ENCODE peak calls at places on chromosomes 13 and 19, in ten cellular contexts. X is stomach; U is breast epithelium; G is ovary; K is CD4-positive, alpha-beta memory T cell; Y is BJ; O is adipocyte; C is CD8-positive, alpha-beta T cell; S is tibial nerve; I is mammary epithelial cell. J is an unnamed sample. For H3K27me3 and H3K36me3, the result is how much of the 10 kb centered on the place peaks cover.

GRCh38 chr13:97359181-97360057 is 74.5 kb upstream of the RAP2A start:
- DNase-seq in X (peak), U (no peak), G (no peak), K (peak), Y (peak), O (peak), C (peak), S (peak), I (peak), J (peak)

GRCh38 chr13:97280478-97280877 is 58.3 kb downstream of the MBNL2 start:
- DNase-seq in X (no peak), U (no peak), G (no peak), K (no peak), Y (no peak), O (peak), C (no peak), S (no peak), I (no peak), J (no peak)

GRCh38 chr19:19463348-19464117 is 51.8 kb downstream of the TSSK6 start:
- DNase-seq in X (no peak), U (no peak), G (peak), K (no peak), Y (no peak), O (peak), C (no peak), S (no peak), I (no peak), J (no peak)

GRCh38 chr13:75481176-75482069 is 546 bp downstream of the TBC1D4 start:
- DNase-seq in X (peak), U (no peak), G (peak), K (no peak), Y (no peak), O (peak), C (no peak), S (peak), I (peak), J (peak)

GRCh38 chr13:32726374-32727037 is 140.3 kb downstream of the PDS5B start:
- DNase-seq in X (no peak), U (no peak), G (no peak), K (no peak), Y (no peak), O (no peak), C (no peak), S (no peak), I (no peak), J (no peak)

GRCh38 chr13:101049166-101049850 is 367.0 kb downstream of the NALCN start:
- DNase-seq in X (no peak), U (no peak), G (no peak), K (no peak), Y (no peak), O (no peak), C (no peak), S (no peak), I (peak), J (no peak)

GRCh38 chr13:87005511-87005910 is 665.7 kb upstream of the SLITRK5 start:
- DNase-seq in X (no peak), U (no peak), G (no peak), K (no peak), Y (no peak), O (no peak), C (no peak), S (no peak), I (no peak), J (no peak)

GRCh38 chr13:110421061-110421460 is 114.0 kb downstream of the COL4A2 start:
- DNase-seq in X (no peak), U (no peak), G (no peak), K (no peak), Y (no peak), O (no peak), C (no peak), S (no peak), I (no peak), J (no peak)

GRCh38 chr13:91346848-91347211 is 657 bp upstream of the MIR17HG start:
- DNase-seq in X (no peak), U (no peak), G (no peak), K (peak), Y (no peak), O (peak), C (peak), S (no peak), I (peak), J (peak)

GRCh38 chr19:2193807-2194206 is 30.1 kb downstream of the DOT1L start:
- DNase-seq in X (no peak), U (no peak), G (no peak), K (no peak), Y (no peak), O (no peak), C (no peak), S (no peak), I (no peak), J (no peak)

GRCh38 chr13:19596086-19596485 is 34.8 kb upstream of the TPTE2 start:
- DNase-seq in X (no peak), U (no peak), G (no peak), K (no peak), Y (no peak), O (no peak), C (no peak), S (no peak), I (no peak), J (no peak)

GRCh38 chr19:29266001-29266400 is 53.0 kb upstream of the UQCRFS1 start:
- DNase-seq in X (no peak), U (no peak), G (no peak), K (no peak), Y (no peak), O (no peak), C (no peak), S (no peak), I (no peak), J (no peak)

GRCh38 chr19:38928406-38929001 is 2.1 kb downstream of the SARS2 start:
- DNase-seq in X (no peak), U (no peak), G (no peak), K (no peak), Y (no peak), O (no peak), C (no peak), S (no peak), I (no peak), J (no peak)

GRCh38 chr13:75870397-75870801 is 234.3 kb downstream of the LMO7 start:
- DNase-seq in X (no peak), U (no peak), G (no peak), K (peak), Y (no peak), O (peak), C (no peak), S (peak), I (no peak), J (no peak)

DNA sequence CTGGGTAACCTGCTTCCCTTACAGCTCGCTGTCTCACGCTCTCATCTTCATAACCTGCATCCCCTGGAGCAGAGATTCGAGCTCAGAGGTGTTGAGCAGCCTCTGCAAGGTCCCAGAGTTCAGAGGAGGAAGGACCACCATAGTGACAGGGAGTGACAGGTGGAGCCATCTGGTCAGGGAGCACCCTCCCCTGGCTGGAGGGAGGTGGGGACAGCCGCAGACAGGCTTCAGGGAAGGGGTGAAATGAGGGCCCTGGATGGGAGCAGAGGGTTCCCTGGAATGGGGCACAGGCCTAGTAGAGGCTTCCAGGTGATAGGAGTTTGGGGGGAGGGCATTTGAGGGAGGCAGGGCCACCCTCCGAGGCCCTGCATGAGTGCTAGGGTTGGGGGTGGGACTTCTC is 82.1 kb downstream of the ZNF429 start:
- DNase-seq in X (no peak), U (no peak), G (no peak), K (no peak), Y (no peak), O (no peak), C (no peak), S (no peak), I (no peak), J (no peak)
- H3K4me3 ChIP-seq in X (no peak), U (no peak), G (no peak), K (no peak), Y (no peak), O (no peak), C (no peak), S (no peak), I (no peak), J (no peak)

DNA sequence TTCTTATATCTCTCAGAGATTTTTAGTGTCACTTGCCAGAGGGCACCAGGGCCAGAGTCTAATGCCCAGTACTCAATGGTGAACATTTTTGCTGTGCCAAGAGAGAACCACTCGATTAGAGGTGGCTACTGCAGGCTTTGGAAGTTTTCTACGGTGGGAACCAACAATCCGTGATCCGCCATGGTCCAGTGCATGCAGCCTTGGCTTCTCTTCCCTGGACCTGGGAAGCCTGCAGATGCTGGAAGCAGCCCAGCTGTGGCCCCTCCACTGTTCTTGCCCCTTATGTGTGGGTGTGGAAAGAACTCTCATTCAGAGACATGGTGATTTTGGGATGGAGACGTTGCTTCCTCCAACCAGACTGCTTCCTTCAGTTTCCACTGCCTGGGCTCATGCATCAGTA is 224.2 kb downstream of the TSHZ3 start:
- DNase-seq in X (no peak), U (no peak), G (no peak), K (no peak), Y (no peak), O (no peak), C (no peak), S (no peak), I (no peak), J (no peak)
- H3K27me3 ChIP-seq in X (under half), U (under half), G (under half), K (under half), Y (under half), O (under half), C (under half), S (under half), I (under half), J (under half)

DNA sequence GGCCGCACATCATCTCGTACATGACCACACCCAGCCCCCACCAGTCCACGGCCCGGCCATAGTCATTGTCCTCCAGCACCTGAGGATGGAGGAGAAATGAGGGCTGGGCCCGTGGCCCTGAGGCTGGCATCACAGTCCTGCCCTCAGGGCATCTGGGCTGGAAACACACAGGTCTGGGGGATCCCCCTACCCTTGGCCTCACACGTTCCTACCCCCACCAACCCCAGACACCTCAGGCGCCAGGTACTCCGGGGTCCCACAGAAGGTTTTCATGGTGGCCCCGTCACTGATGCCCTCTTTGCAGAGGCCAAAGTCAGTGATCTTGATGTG is 9.5 kb upstream of the CCNP start:
- DNase-seq in X (no peak), U (no peak), G (no peak), K (no peak), Y (no peak), O (no peak), C (no peak), S (no peak), I (no peak), J (no peak)
- H3K36me3 ChIP-seq in X (half or more), U (under half), G (under half), K (under half), Y (under half), O (half or more), C (half or more), S (under half), I (under half), J (half or more)

GRCh38 chr19:50315773-50316448 is 13.3 kb downstream of the KCNC3 start:
- DNase-seq in X (no peak), U (no peak), G (no peak), K (no peak), Y (no peak), O (no peak), C (no peak), S (no peak), I (no peak), J (peak)
- H3K4me3 ChIP-seq in X (peak), U (no peak), G (no peak), K (no peak), Y (no peak), O (no peak), C (peak), S (no peak), I (no peak), J (no peak)

GRCh38 chr13:64180756-64181155 is 2765.1 kb upstream of the PCDH20 start:
- DNase-seq in X (no peak), U (no peak), G (no peak), K (no peak), Y (no peak), O (peak), C (no peak), S (no peak), I (no peak), J (no peak)
- H3K27me3 ChIP-seq in X (under half), U (under half), G (under half), K (under half), Y (under half), O (under half), C (under half), S (under half), I (under half), J (under half)

DNA sequence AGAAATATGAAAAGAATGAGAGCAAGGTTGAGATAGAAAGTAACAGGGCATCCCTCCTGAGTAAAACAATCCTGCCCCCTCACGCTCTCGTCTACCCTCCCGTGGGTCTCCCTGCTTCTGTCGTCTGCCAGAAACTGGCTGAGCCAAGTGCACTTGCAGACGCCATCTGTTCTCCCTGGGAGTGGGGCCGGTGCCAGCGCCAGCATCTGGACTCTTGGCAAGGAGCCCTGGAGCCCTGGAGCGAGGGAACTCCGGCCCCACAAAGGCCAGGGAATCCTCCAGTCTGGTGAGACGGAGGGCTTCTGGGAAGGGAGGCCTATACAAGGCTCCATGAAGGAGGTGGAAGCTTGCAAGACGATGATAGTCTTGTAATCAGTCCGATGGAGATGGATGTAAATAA is 2.3 kb upstream of the TMEM91 start:
- DNase-seq in X (peak), U (peak), G (peak), K (no peak), Y (peak), O (peak), C (no peak), S (peak), I (peak), J (peak)
- H3K36me3 ChIP-seq in X (under half), U (under half), G (under half), K (under half), Y (under half), O (under half), C (under half), S (under half), I (under half), J (under half)

GRCh38 chr13:46757640-46758039 is 39.3 kb downstream of the ESD start:
- DNase-seq in X (no peak), U (no peak), G (no peak), K (no peak), Y (no peak), O (no peak), C (no peak), S (no peak), I (no peak), J (no peak)
- H3K4me3 ChIP-seq in X (no peak), U (no peak), G (no peak), K (no peak), Y (no peak), O (no peak), C (no peak), S (no peak), I (no peak), J (no peak)

GRCh38 chr13:111941845-111942447 is 125.0 kb upstream of the SOX1 start:
- DNase-seq in X (no peak), U (no peak), G (no peak), K (no peak), Y (no peak), O (no peak), C (no peak), S (no peak), I (no peak), J (no peak)

GRCh38 chr13:111939285-111940278 is 127.4 kb upstream of the SOX1 start:
- DNase-seq in X (peak), U (no peak), G (no peak), K (no peak), Y (no peak), O (no peak), C (no peak), S (no peak), I (no peak), J (no peak)

GRCh38 chr13:111943229-111943795 is 123.6 kb upstream of the SOX1 start:
- DNase-seq in X (peak), U (no peak), G (peak), K (no peak), Y (no peak), O (no peak), C (no peak), S (no peak), I (no peak), J (no peak)

GRCh38 chr13:111938743-111939142 is 128.2 kb upstream of the SOX1 start:
- DNase-seq in X (no peak), U (no peak), G (no peak), K (no peak), Y (no peak), O (no peak), C (no peak), S (no peak), I (no peak), J (no peak)

DNA sequence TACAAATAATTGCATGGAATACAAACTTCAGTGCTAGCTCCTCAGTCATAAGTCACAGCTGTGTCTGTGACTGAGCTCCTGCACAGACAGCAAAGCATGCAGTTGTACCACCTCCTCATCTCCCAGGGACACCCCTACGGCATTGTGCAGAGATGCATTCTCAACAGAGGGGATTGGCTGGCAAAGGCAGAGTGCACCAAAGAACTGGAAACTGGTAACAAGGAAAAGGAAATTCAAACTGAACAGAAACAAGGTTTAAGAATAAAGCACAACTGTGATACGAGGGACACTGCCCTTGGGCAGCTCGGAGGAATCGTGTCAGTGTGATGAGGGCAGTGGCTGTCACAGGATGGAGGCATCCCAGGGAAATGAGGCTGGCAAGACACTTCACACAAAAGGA is 126.1 kb upstream of the SOX1 start:
- DNase-seq in X (no peak), U (no peak), G (peak), K (no peak), Y (no peak), O (no peak), C (no peak), S (no peak), I (no peak), J (no peak)
- H3K27me3 ChIP-seq in X (under half), U (under half), G (under half), K (under half), Y (under half), O (under half), C (under half), S (under half), I (under half), J (under half)